ENCODE peak calls at places on chromosomes 11 and 22, in five cellular contexts. V, D, R, O and M are unnamed samples.

GRCh38 chr11:44190883-44191230 is 95.4 kb downstream of the EXT2 start:
- DNase-seq in R (no peak), O (no peak), V (no peak), D (no peak), M (no peak)

GRCh38 chr11:61554172-61554988 is 26.5 kb downstream of the SYT7 start:
- DNase-seq in O (no peak), R (no peak), D (no peak), V (no peak), M (no peak)

GRCh38 chr11:109173504-109173903 is 248.5 kb upstream of the C11orf87 start:
- DNase-seq in O (no peak), D (no peak), R (no peak), V (no peak), M (no peak)

GRCh38 chr11:134655189-134655937 is 243.3 kb upstream of the B3GAT1 start:
- DNase-seq in O (no peak), D (no peak), R (no peak), V (no peak), M (no peak)

GRCh38 chr11:64556044-64556720 is 34.8 kb upstream of the SLC22A12 start:
- DNase-seq in R (no peak), V (no peak), O (no peak), D (no peak), M (no peak)

GRCh38 chr22:35113341-35113740 is 47.4 kb downstream of the ISX start:
- DNase-seq in O (no peak), R (no peak), V (no peak), D (no peak), M (no peak)

GRCh38 chr11:8068605-8069221 is 12.3 kb upstream of the TUB start:
- DNase-seq in V (peak), O (no peak), R (no peak), D (peak), M (peak)

GRCh38 chr11:10044618-10045017 is 249.4 kb downstream of the SBF2 start:
- DNase-seq in O (no peak), R (no peak), D (no peak), V (no peak), M (no peak)

GRCh38 chr11:92667446-92668165 is 301.8 kb upstream of the MTNR1B start:
- DNase-seq in O (no peak), R (no peak), V (no peak), D (no peak), M (no peak)

GRCh38 chr22:33472462-33473344 is 414.5 kb upstream of the SYN3 start:
- DNase-seq in D (no peak), R (no peak), V (no peak), O (no peak), M (no peak)

GRCh38 chr11:63917685-63918523 is 940 bp upstream of the RCOR2 start:
- DNase-seq in V (peak), O (peak), D (no peak), R (peak), M (no peak)

GRCh38 chr11:2803186-2804057 is 82.2 kb downstream of the CDKN1C start:
- DNase-seq in D (no peak), O (no peak), R (no peak), V (peak), M (no peak)

GRCh38 chr11:120335596-120335927 is 651 bp upstream of the ARHGEF12 start:
- DNase-seq in O (no peak), D (no peak), V (peak), R (no peak), M (no peak)

GRCh38 chr11:11843642-11844041 is 1.9 kb downstream of the USP47 start:
- DNase-seq in D (no peak), V (no peak), R (no peak), O (no peak), M (no peak)

GRCh38 chr11:57798905-57799559 is 37.4 kb downstream of the CTNND1 start:
- DNase-seq in R (peak), O (no peak), V (peak), D (no peak), M (peak)

GRCh38 chr11:10770626-10771254 is 19.7 kb downstream of the CTR9 start:
- DNase-seq in R (peak), O (peak), D (no peak), V (peak), M (peak)

GRCh38 chr11:48307760-48308386 is 1.9 kb downstream of the OR4S1 start:
- DNase-seq in V (peak), D (peak), O (peak), R (peak), M (peak)

GRCh38 chr22:42615092-42615859 is 593 bp upstream of the POLDIP3 start:
- DNase-seq in R (peak), O (peak), D (peak), V (peak), M (peak)

GRCh38 chr11:20156876-20157613 is 3.2 kb downstream of the DBX1 start:
- DNase-seq in D (no peak), O (no peak), V (peak), R (peak), M (no peak)

GRCh38 chr11:26283852-26284421 is 48.0 kb upstream of the ANO3 start:
- DNase-seq in V (no peak), O (no peak), R (no peak), D (no peak), M (no peak)

GRCh38 chr11:102476069-102476468 is 23.5 kb upstream of the TMEM123 start:
- DNase-seq in D (no peak), V (no peak), R (no peak), O (no peak), M (no peak)

GRCh38 chr22:21917206-21917958 is 35.3 kb downstream of the PPM1F start:
- DNase-seq in O (peak), D (no peak), R (no peak), V (peak), M (no peak)

GRCh38 chr22:38953577-38954413 is 3.6 kb upstream of the APOBEC3A start:
- DNase-seq in D (no peak), O (no peak), R (peak), V (peak), M (no peak)

GRCh38 chr11:12598330-12599256 is 75.6 kb upstream of the TEAD1 start:
- DNase-seq in R (no peak), V (no peak), O (peak), D (no peak), M (no peak)

GRCh38 chr11:86116386-86116726 is 47.5 kb upstream of the PICALM start:
- DNase-seq in D (peak), V (no peak), O (no peak), R (no peak), M (no peak)

GRCh38 chr22:27252282-27253049 is 549.1 kb downstream of the MN1 start:
- DNase-seq in R (no peak), O (no peak), V (no peak), D (peak), M (peak)

DNA sequence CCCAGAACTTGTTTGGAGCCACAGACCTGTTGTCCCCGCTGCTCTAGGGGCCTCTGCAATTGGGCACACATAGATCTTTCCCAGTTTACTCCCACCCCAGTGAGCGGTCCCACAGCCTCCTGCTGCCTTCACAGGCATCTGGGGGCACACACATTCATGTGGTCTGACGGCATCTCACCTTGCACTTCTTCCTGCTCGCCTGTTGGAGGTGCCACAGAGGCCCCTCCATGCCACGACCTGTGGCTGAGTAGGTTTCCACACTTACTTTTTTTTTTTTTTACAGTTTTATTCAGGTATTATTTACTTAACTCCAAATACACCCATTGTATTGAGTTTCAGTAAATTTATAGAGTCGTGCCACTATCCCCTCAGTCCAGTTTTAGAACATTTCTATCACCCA is 68.9 kb upstream of the SEPTIN5 start:
- DNase-seq in D (no peak), R (no peak), O (no peak), V (no peak), M (no peak)
- TF ChIP-seq CTCF in D (no peak), R (no peak), O (no peak), V (no peak), M (no peak)

DNA sequence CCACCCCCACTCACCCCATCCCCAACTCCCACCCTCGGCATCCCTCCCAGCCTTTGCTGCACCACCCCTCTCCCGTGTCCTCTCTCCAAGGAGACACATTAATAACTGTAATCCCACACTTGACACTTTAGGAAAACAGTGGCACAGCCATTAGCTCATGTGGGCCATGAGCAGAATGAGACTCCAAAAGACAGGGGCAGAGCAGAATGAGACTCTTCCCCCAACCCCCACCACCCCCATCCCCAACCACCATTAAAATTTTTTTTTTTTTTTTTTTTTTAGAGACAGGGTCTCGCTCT is 6.2 kb upstream of the SLCO2B1 start:
- DNase-seq in O (no peak), D (no peak), R (no peak), V (no peak), M (no peak)
- TF ChIP-seq CTCF in O (no peak), D (no peak), R (no peak), V (no peak), M (no peak)

DNA sequence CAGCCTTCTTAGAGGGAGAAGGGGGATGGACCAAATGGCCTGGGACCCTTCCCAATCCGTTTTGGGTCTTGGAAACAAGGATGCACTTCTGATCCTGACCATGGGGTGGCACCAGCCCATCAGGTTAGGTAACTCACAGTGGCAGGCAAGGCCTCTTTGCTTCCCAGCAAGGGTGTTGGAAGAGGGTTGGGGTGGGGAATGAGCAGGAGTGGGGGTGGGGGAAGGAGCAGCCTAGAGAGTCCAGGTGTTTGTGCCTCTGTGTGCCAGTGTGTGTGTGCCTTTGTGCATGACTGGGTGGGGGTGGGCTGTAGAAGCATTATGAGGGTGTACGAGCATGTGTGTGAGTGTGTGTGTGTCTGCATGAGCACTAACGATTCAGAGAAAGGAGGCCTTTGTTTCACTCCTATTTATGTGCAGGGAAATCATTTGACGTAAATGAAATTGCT is 213.1 kb downstream of the INSC start:
- DNase-seq in D (peak), R (peak), V (peak), O (peak), M (no peak)
- TF ChIP-seq CTCF in D (peak), R (peak), V (peak), O (peak), M (peak)

GRCh38 chr22:50271519-50271970 is 1.4 kb upstream of the MAPK11 start:
- DNase-seq in O (peak), D (no peak), V (peak), R (peak), M (no peak)
- TF ChIP-seq CTCF in O (peak), D (peak), V (no peak), R (no peak), M (no peak)

DNA sequence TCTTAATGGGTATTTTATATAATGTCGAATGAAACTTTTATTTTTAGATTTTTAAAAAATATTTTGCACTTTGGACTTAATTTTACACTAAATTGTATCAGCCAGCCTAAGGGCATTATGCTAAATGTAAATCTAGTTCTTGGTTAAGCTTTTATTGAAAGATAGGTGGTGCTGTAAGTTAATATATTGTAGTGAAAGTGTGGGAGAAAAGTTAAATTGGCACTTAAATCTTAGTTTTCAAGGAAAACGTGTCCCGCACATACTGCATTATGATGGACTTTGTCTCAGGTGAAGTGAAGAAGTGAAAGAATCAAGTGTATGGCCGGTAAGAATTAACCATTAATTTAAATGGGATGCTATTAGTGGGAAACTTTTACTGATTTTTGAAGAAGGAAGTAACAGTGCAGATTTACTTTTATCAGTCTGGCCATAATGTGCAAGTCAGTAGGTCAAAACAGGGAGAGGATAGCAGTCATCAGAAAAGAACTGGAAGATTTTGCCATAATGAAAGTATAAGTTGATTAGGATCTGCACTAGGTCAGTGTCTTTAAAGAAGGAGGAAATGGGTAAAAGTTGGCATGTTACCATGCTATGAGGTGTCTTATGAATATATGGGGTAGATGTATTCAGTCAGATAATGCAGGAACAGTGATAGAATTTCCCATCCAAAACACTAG is 81.6 kb downstream of the PDHX start:
- DNase-seq in R (no peak), O (no peak), D (no peak), V (no peak), M (no peak)
- TF ChIP-seq CTCF in R (no peak), O (peak), D (peak), V (peak), M (peak)

DNA sequence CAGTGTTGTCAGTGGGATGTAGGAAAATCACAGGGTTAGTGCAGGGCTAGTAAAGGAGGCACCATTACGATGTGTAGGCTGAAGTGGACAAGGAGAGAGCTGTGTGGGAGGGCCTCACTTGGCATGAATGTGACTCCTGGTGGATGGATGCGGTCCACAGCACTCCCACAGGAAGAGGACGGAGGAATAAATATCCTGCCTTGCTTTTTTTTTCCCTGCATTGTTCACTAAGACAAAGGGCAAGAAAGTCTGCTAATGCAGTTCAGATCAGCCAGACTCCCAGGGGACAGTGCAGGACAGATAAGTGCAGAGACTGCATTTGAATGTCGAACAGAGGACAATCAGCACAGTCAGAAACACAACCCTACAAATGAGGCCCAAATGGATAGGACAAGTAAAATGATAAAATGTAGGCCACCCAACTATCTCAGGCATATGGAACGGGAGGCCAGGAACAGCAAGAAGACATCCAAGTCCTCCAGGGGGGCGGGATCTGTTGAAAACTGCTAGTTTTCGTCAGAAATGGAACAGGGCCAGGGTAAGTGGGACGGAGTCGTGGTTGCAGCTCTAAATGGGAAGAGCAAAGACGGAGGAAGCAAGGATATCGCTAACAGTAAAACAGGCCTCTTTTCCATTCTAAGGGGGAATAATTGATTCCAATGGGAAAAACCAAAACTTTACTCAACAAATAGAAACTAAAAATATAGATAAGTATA is 25.2 kb upstream of the OR8B8 start:
- DNase-seq in D (no peak), O (no peak), R (no peak), V (no peak), M (no peak)
- TF ChIP-seq CTCF in D (no peak), O (no peak), R (no peak), V (no peak), M (no peak)

GRCh38 chr11:118430956-118431355 is 5.3 kb upstream of the KMT2A start:
- DNase-seq in D (no peak), O (no peak), V (no peak), R (no peak), M (no peak)
- TF ChIP-seq CTCF in D (no peak), O (no peak), V (no peak), R (no peak), M (no peak)

GRCh38 chr11:75380245-75380644 is 19.1 kb upstream of the RPS3 start:
- DNase-seq in V (no peak), R (no peak), D (no peak), O (no peak), M (no peak)
- TF ChIP-seq CTCF in V (no peak), R (no peak), D (no peak), O (no peak), M (no peak)

DNA sequence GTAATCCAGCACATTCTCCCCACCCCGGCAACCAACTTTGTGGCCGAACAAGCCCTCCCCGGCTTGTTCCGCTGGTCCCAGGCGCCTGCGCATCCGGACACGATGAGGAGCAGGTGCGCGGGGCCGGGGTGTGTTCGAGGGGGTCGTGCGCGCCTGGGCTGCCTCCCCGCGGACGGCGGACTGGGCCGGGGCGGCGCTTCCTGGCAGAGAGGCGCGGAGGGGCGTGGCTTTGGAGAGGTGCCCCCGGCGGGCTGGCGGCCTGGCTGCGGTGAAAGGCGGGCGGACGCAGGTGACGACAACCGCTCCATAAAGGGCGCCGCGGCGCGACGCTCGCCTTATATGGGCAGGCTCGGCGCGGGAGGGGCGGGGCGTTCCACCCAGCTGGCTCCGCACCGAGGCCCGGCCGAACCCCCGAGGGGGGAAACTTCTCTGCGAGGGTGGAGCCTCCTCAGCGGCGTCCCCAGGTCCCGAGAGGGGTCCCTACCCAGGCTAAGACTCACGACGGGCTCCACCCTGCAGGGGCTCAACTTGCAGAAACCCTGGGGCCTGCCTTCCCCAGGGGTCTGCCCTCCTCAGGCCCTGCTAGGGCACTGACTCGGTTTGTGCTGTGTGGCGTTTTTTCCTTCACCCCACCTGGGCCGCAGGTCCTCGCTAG is 26.4 kb downstream of the TXN2 start:
- DNase-seq in O (peak), R (peak), V (peak), D (peak), M (no peak)
- TF ChIP-seq CTCF in O (no peak), R (no peak), V (no peak), D (peak), M (no peak)